ENCODE peak calls at places on chromosomes 5 and 9, in eight cellular contexts. M is right lobe of liver, G is brain microvascular endothelial cell, H is body of pancreas, C is left ventricle myocardium inferior, X is kidney epithelial cell, W is AG09309, V is pancreas. S is an unnamed sample.

GRCh38 chr5:73596705-73597328 is 29.2 kb upstream of the ARHGEF28 start:
- DNase-seq in C (no peak), W (no peak), M (no peak), X (no peak), V (no peak), H (peak; percentile 35), G (peak; percentile 49), S (peak; percentile 25)

GRCh38 chr5:124043456-124043855 is 531.5 kb downstream of the CSNK1G3 start:
- DNase-seq in C (no peak), G (no peak), H (no peak), V (no peak), M (no peak), W (no peak), X (no peak), S (no peak)

GRCh38 chr9:126432659-126433058 is 106.0 kb downstream of the MVB12B start:
- DNase-seq in V (no peak), X (no peak), M (peak; percentile 24), C (no peak), G (no peak), W (no peak), H (no peak), S (no peak)

GRCh38 chr5:155878991-155879575 is 447.9 kb upstream of the SGCD start:
- DNase-seq in V (no peak), C (no peak), H (no peak), W (peak; percentile 41), G (no peak), M (no peak), X (no peak), S (no peak)

GRCh38 chr5:123157797-123158528 is 68.9 kb downstream of the PRDM6 start:
- DNase-seq in W (peak; percentile 68), G (peak; percentile 58), H (no peak), X (no peak), M (no peak), C (no peak), V (no peak), S (peak; percentile 52)

GRCh38 chr9:82989949-82990348 is 73.0 kb downstream of the RASEF start:
- DNase-seq in M (no peak), G (no peak), W (no peak), C (no peak), V (no peak), X (no peak), H (no peak), S (no peak)

GRCh38 chr9:131361202-131361833 is 32.6 kb upstream of the PRRC2B start:
- DNase-seq in V (peak; percentile 34), W (no peak), M (no peak), C (no peak), H (no peak), X (no peak), G (no peak), S (peak; percentile 18)

GRCh38 chr9:97567894-97568202 is 65.3 kb downstream of the TSTD2 start:
- DNase-seq in W (no peak), M (peak; percentile 23), H (no peak), V (no peak), C (no peak), G (no peak), X (no peak), S (no peak)

GRCh38 chr9:19989213-19989612 is 200.4 kb upstream of the SLC24A2 start:
- DNase-seq in C (no peak), X (no peak), V (no peak), G (no peak), M (no peak), H (no peak), W (no peak), S (no peak)

GRCh38 chr5:120550358-120550757 is 86.3 kb downstream of the PRR16 start:
- DNase-seq in X (no peak), V (no peak), H (no peak), C (no peak), G (peak; percentile 31), W (no peak), M (no peak), S (peak; percentile 62)

GRCh38 chr9:94908041-94908563 is 181.6 kb downstream of the AOPEP start:
- DNase-seq in V (no peak), X (no peak), C (no peak), G (no peak), M (no peak), H (no peak), W (no peak), S (no peak)

GRCh38 chr5:132046915-132047314 is 13.5 kb upstream of the IL3 start:
- DNase-seq in V (no peak), H (no peak), C (no peak), X (no peak), G (no peak), W (no peak), M (no peak), S (no peak)

GRCh38 chr5:110333384-110333783 is 393.1 kb downstream of the TMEM232 start:
- DNase-seq in X (no peak), V (no peak), H (no peak), W (no peak), C (no peak), M (no peak), G (peak; percentile 26), S (no peak)

GRCh38 chr5:110757118-110757729 is 18.4 kb downstream of the SLC25A46 start:
- DNase-seq in H (no peak), V (no peak), C (no peak), X (no peak), M (no peak), G (peak; percentile 55), W (no peak), S (peak; percentile 47)

GRCh38 chr9:38213591-38213990 is 144.6 kb upstream of the SHB start:
- DNase-seq in W (no peak), H (no peak), X (no peak), V (no peak), M (no peak), G (no peak), C (no peak), S (no peak)

GRCh38 chr5:132489871-132490483 is 596 bp downstream of the IRF1 start:
- DNase-seq in G (no peak), C (peak; percentile 66), M (peak; percentile 75), H (peak; percentile 63), X (no peak), W (no peak), V (peak; percentile 72), S (no peak)

GRCh38 chr5:57692582-57693487 is 210.2 kb upstream of the ACTBL2 start:
- DNase-seq in M (peak; percentile 84), W (peak; percentile 66), H (peak; percentile 54), C (peak; percentile 56), G (peak; percentile 96), V (peak; percentile 60), X (peak; percentile 89), S (peak; percentile 81)

GRCh38 chr9:93962041-93962440 is 6.9 kb upstream of the BARX1 start:
- DNase-seq in C (no peak), G (no peak), X (no peak), M (no peak), V (no peak), W (no peak), H (no peak), S (no peak)

GRCh38 chr9:36141288-36141687 is 4.8 kb downstream of the GLIPR2 start:
- DNase-seq in H (no peak), M (no peak), G (no peak), V (no peak), W (no peak), X (no peak), C (no peak), S (peak; percentile 55)

GRCh38 chr5:38640012-38640395 is 83.6 kb upstream of the LIFR start:
- DNase-seq in X (no peak), V (no peak), W (no peak), H (no peak), G (no peak), C (no peak), M (no peak), S (no peak)

GRCh38 chr5:139745121-139745799 is 50.3 kb upstream of the PSD2 start:
- DNase-seq in C (peak; percentile 32), M (no peak), H (no peak), V (peak; percentile 51), W (peak; percentile 75), X (peak; percentile 84), G (peak; percentile 75), S (peak; percentile 49)

GRCh38 chr9:127539259-127539981 is 72.7 kb upstream of the STXBP1 start:
- DNase-seq in G (no peak), H (no peak), W (no peak), C (no peak), M (no peak), X (no peak), V (no peak), S (no peak)

GRCh38 chr9:84294551-84294950 is 46.0 kb downstream of the SLC28A3 start:
- DNase-seq in H (no peak), G (no peak), W (no peak), M (no peak), V (no peak), X (no peak), C (no peak), S (no peak)
- TF ChIP-seq CTCF in H (no peak), G (peak; percentile 24), W (no peak), M (no peak), V (no peak), X (peak; percentile 13), C (no peak), S (peak; percentile 46)

GRCh38 chr5:141150993-141151325 is 1.1 kb downstream of the PCDHB6 start:
- DNase-seq in X (no peak), C (no peak), M (no peak), V (no peak), W (no peak), G (no peak), H (no peak), S (no peak)

GRCh38 chr5:141155540-141156374 is 5.9 kb downstream of the PCDHB6 start:
- DNase-seq in G (no peak), W (no peak), C (no peak), V (no peak), H (no peak), M (no peak), X (no peak), S (no peak)

GRCh38 chr5:141150215-141150992 is 547 bp downstream of the PCDHB6 start:
- DNase-seq in X (no peak), M (no peak), H (no peak), W (no peak), C (no peak), V (no peak), G (no peak), S (no peak)

DNA sequence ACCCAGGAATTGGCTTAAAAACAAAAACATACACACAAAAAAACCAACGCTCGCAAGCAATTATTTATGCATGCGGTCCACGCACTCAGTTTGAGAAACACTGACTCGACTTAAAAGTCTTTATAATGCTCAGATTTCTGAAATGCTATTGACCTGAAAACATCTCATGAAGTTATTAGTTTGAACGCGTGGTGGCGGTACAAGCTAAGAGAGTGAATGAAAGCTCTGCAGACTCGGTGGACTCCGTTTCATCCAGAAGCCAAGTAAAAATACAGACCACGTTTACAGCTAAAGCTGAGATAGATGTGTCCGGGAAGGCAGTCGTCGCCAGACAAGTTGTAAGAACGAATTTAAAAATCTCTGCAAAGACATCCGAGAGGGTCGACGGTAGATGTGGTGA is at the start of gene PCDHB6:
- DNase-seq in H (no peak), M (no peak), X (no peak), W (no peak), C (no peak), G (no peak), V (no peak), S (peak; percentile 41)
- TF ChIP-seq CTCF in H (no peak), M (peak; percentile 14), X (no peak), W (peak; percentile 54), C (no peak), G (no peak), V (no peak), S (peak; percentile 71)

GRCh38 chr9:34190996-34191892 is 12.4 kb downstream of the UBAP1 start:
- DNase-seq in V (no peak), C (no peak), M (no peak), X (no peak), W (no peak), G (no peak), H (no peak), S (peak; percentile 34)
- TF ChIP-seq CTCF in V (no peak), C (peak; percentile 29), M (peak; percentile 38), X (peak; percentile 25), W (peak; percentile 29), G (peak; percentile 53), H (peak; percentile 37), S (peak; percentile 69)

GRCh38 chr5:62791059-62791458 is 212.4 kb downstream of the LRRC70 start:
- DNase-seq in X (peak; percentile 5), G (peak; percentile 38), M (no peak), W (no peak), V (no peak), C (no peak), H (no peak), S (no peak)
- TF ChIP-seq CTCF in X (peak; percentile 46), G (peak; percentile 54), M (peak; percentile 28), W (peak; percentile 19), V (no peak), C (peak; percentile 22), H (no peak), S (peak; percentile 55)